ENCODE peak calls at places on chromosomes 7 and 10, in five cellular contexts. P is epithelial cell of prostate; C is activated naive CD8-positive, alpha-beta T cell treated with anti-CD3 and anti-CD28 coated beads, Interleukin-2, amount 50 U/mL, for 24 hours; W is A549; M is T-helper 9 cell. X is an unnamed sample.

GRCh38 chr7:22189741-22190140 is 167.2 kb downstream of the RAPGEF5 start:
- DNase-seq in P (no peak), C (no peak), W (no peak), M (no peak), X (no peak)

GRCh38 chr10:124075116-124075955 is 18.1 kb downstream of the CHST15 start:
- DNase-seq in P (no peak), C (no peak), W (no peak), M (no peak), X (no peak)

GRCh38 chr10:93541402-93542357 is 24.8 kb upstream of the FFAR4 start:
- DNase-seq in P (no peak), C (peak), W (peak), M (no peak), X (no peak)

GRCh38 chr7:123871998-123872867 is 27.3 kb downstream of the HYAL4 start:
- DNase-seq in P (no peak), C (peak), W (peak), M (peak), X (peak)

GRCh38 chr7:106356-106755 is 86.0 kb upstream of the FAM20C start:
- DNase-seq in P (no peak), C (no peak), W (no peak), M (no peak), X (no peak)

GRCh38 chr7:116953372-116953726 is at the start of gene ST7:
- DNase-seq in P (no peak), C (peak), W (peak), M (peak), X (peak)

GRCh38 chr10:71004676-71005075 is 116.3 kb upstream of the PCBD1 start:
- DNase-seq in P (no peak), C (no peak), W (no peak), M (no peak), X (no peak)

GRCh38 chr7:72754312-72754711 is 73.7 kb downstream of the TYW1B start:
- DNase-seq in P (no peak), C (no peak), W (no peak), M (no peak), X (no peak)

GRCh38 chr7:151684408-151685175 is 164.9 kb upstream of the RHEB start:
- DNase-seq in P (no peak), C (no peak), W (no peak), M (no peak), X (no peak)

GRCh38 chr7:101862280-101863220 is 45.1 kb downstream of the CUX1 start:
- DNase-seq in P (no peak), C (no peak), W (no peak), M (no peak), X (no peak)

GRCh38 chr7:151835636-151836035 is 41.3 kb downstream of the PRKAG2 start:
- DNase-seq in P (no peak), C (no peak), W (no peak), M (no peak), X (no peak)

GRCh38 chr7:149422914-149423285 is 38.0 kb downstream of the ZNF777 start:
- DNase-seq in P (no peak), C (peak), W (no peak), M (peak), X (no peak)

GRCh38 chr7:68119411-68119810 is 1122.8 kb downstream of the TYW1 start:
- DNase-seq in P (no peak), C (no peak), W (no peak), M (no peak), X (no peak)

GRCh38 chr7:133109816-133110215 is 27.9 kb upstream of the CHCHD3 start:
- DNase-seq in P (no peak), C (no peak), W (no peak), M (no peak), X (no peak)

GRCh38 chr7:85125160-85125559 is 61.7 kb downstream of the SEMA3D start:
- DNase-seq in P (no peak), C (no peak), W (no peak), M (no peak), X (no peak)

GRCh38 chr7:87330942-87331341 is 14.5 kb upstream of the CROT start:
- DNase-seq in P (no peak), C (no peak), W (no peak), M (no peak), X (no peak)

GRCh38 chr10:107166378-107166777 is 1.9 kb upstream of the SORCS1 start:
- DNase-seq in P (no peak), C (no peak), W (no peak), M (no peak), X (no peak)

GRCh38 chr7:37248396-37248836 is 200.2 kb downstream of the ELMO1 start:
- DNase-seq in P (no peak), C (no peak), W (no peak), M (no peak), X (no peak)

GRCh38 chr7:2508327-2509231 is 11.0 kb upstream of the LFNG start:
- DNase-seq in P (no peak), C (peak), W (no peak), M (peak), X (peak)

GRCh38 chr10:11148131-11148530 is 130.5 kb downstream of the CELF2 start:
- DNase-seq in P (no peak), C (no peak), W (no peak), M (no peak), X (no peak)

GRCh38 chr7:13538669-13539068 is 450.8 kb downstream of the ETV1 start:
- DNase-seq in P (no peak), C (no peak), W (no peak), M (no peak), X (no peak)

GRCh38 chr10:30118590-30118989 is 59.2 kb upstream of the JCAD start:
- DNase-seq in P (no peak), C (no peak), W (no peak), M (no peak), X (no peak)

GRCh38 chr10:48638158-48638557 is 33.3 kb upstream of the ARHGAP22 start:
- DNase-seq in P (no peak), C (no peak), W (no peak), M (no peak), X (no peak)

GRCh38 chr7:68461430-68461829 is 1136.8 kb upstream of the AUTS2 start:
- DNase-seq in P (no peak), C (no peak), W (peak), M (no peak), X (no peak)

GRCh38 chr10:30581779-30582380 is 47.7 kb downstream of the LYZL2 start:
- DNase-seq in P (no peak), C (peak), W (peak), M (no peak), X (no peak)

GRCh38 chr10:113680172-113681111 is 730 bp downstream of the CASP7 start:
- DNase-seq in P (peak), C (peak), W (peak), M (peak), X (peak)

GRCh38 chr10:112265745-112266144 is 17.5 kb upstream of the TECTB start:
- DNase-seq in P (no peak), C (no peak), W (no peak), M (no peak), X (no peak)

GRCh38 chr7:35548291-35548690 is 146.6 kb downstream of the HERPUD2 start:
- DNase-seq in P (no peak), C (no peak), W (no peak), M (no peak), X (no peak)

GRCh38 chr7:48964074-48964473 is 39.7 kb downstream of the CDC14C start:
- DNase-seq in P (no peak), C (no peak), W (no peak), M (no peak), X (no peak)

GRCh38 chr10:129917936-129918335 is 46.1 kb downstream of the EBF3 start:
- DNase-seq in P (no peak), C (no peak), W (no peak), M (no peak), X (no peak)

GRCh38 chr7:32611700-32612099 is 116.4 kb downstream of the AVL9 start:
- DNase-seq in P (no peak), C (no peak), W (no peak), M (no peak), X (no peak)

GRCh38 chr10:92366412-92367021 is 75.5 kb downstream of the MARCHF5 start:
- DNase-seq in P (no peak), C (no peak), W (no peak), M (no peak), X (no peak)

GRCh38 chr7:136039577-136040345 is 62.6 kb upstream of the MTPN start:
- DNase-seq in P (no peak), C (no peak), W (no peak), M (no peak), X (peak)

X was measured in DMS153.